ENCODE peak calls at places on chromosomes 2 and 18, in eight cellular contexts. W is NCI-H524; X is non-pigmented ciliary epithelial cell; F is NCI-H1417; T is spleen; J is activated naive CD4-positive, alpha-beta T cell; C is transverse colon; I is dorsolateral prefrontal cortex. A is an unnamed sample.

GRCh38 chr2:18345848-18346247 is 214.6 kb downstream of the RDH14 start:
- DNase-seq in I (no peak), T (no peak), C (no peak), J (no peak), X (no peak), F (no peak), W (peak), A (no peak)

GRCh38 chr2:85992611-85993010 is 103.8 kb upstream of the ST3GAL5 start:
- DNase-seq in W (no peak), X (no peak), C (no peak), T (peak), I (no peak), F (no peak), J (no peak), A (no peak)

GRCh38 chr2:134839649-134840048 is 1.2 kb downstream of the ACMSD start:
- DNase-seq in X (no peak), I (no peak), J (no peak), C (no peak), F (peak), T (no peak), W (no peak), A (peak)

GRCh38 chr18:35322486-35323258 is 21.5 kb downstream of the ZNF24 start:
- DNase-seq in I (no peak), J (no peak), T (no peak), W (no peak), C (no peak), F (no peak), X (no peak), A (no peak)

GRCh38 chr2:144659731-144660275 is 139.9 kb upstream of the ZEB2 start:
- DNase-seq in C (no peak), X (peak), W (no peak), T (no peak), J (no peak), I (no peak), F (no peak), A (no peak)

GRCh38 chr18:23196119-23197004 is 61.1 kb downstream of the CABLES1 start:
- DNase-seq in I (no peak), J (no peak), F (no peak), W (peak), C (no peak), X (no peak), T (no peak), A (no peak)

GRCh38 chr2:111708478-111708877 is 175.5 kb downstream of the ANAPC1 start:
- DNase-seq in I (no peak), J (no peak), X (no peak), W (no peak), F (no peak), T (no peak), C (no peak), A (no peak)

GRCh38 chr2:1605659-1606400 is 138.5 kb downstream of the PXDN start:
- DNase-seq in X (no peak), F (no peak), I (no peak), T (peak), W (no peak), J (no peak), C (no peak), A (no peak)

GRCh38 chr2:155494744-155495143 is 796.2 kb downstream of the KCNJ3 start:
- DNase-seq in I (no peak), J (no peak), X (no peak), F (no peak), W (no peak), C (no peak), T (no peak), A (no peak)

GRCh38 chr2:121999273-121999672 is 243.8 kb downstream of the TSN start:
- DNase-seq in F (peak), T (no peak), J (no peak), X (peak), I (no peak), C (peak), W (peak), A (peak)

GRCh38 chr2:56741601-56742102 is 557.9 kb downstream of the CCDC85A start:
- DNase-seq in W (no peak), T (no peak), X (peak), C (no peak), F (no peak), J (no peak), I (no peak), A (no peak)

GRCh38 chr2:78979380-78980238 is 45.9 kb upstream of the REG3G start:
- DNase-seq in T (no peak), X (no peak), C (peak), F (peak), I (peak), W (peak), J (no peak), A (no peak)

GRCh38 chr2:168757223-168757622 is 45.2 kb upstream of the NOSTRIN start:
- DNase-seq in C (no peak), F (no peak), J (no peak), T (no peak), I (no peak), X (no peak), W (no peak), A (no peak)

GRCh38 chr18:26052497-26052896 is 37.9 kb downstream of the SS18 start:
- DNase-seq in J (no peak), T (no peak), C (no peak), F (no peak), I (no peak), W (no peak), X (no peak), A (no peak)

GRCh38 chr2:9217838-9218770 is 11.5 kb downstream of the ASAP2 start:
- DNase-seq in I (no peak), W (no peak), T (no peak), F (no peak), C (no peak), J (no peak), X (no peak), A (no peak)

GRCh38 chr18:8946046-8946838 is 156.3 kb upstream of the NDUFV2 start:
- DNase-seq in X (peak), T (no peak), C (no peak), I (no peak), J (no peak), W (no peak), F (no peak), A (no peak)

GRCh38 chr2:212892193-212892592 is 259.2 kb downstream of the IKZF2 start:
- DNase-seq in X (no peak), J (no peak), I (no peak), C (no peak), T (no peak), F (no peak), W (peak), A (no peak)

GRCh38 chr2:205237524-205237923 is 444.8 kb upstream of the NRP2 start:
- DNase-seq in F (no peak), T (no peak), C (no peak), X (no peak), I (no peak), J (no peak), W (no peak), A (no peak)

GRCh38 chr2:230701308-230701707 is 11.3 kb upstream of the CAB39 start:
- DNase-seq in T (no peak), F (no peak), J (no peak), I (no peak), C (no peak), W (no peak), X (no peak), A (no peak)

GRCh38 chr2:204982303-204982702 is 437.0 kb downstream of the PARD3B start:
- DNase-seq in W (peak), J (no peak), C (no peak), X (no peak), T (no peak), F (no peak), I (no peak), A (no peak)

GRCh38 chr18:57141208-57142129 is 5.4 kb upstream of the BOD1L2 start:
- DNase-seq in X (no peak), C (peak), T (no peak), I (no peak), J (no peak), W (no peak), F (no peak), A (peak)

GRCh38 chr2:134325696-134326095 is 71.8 kb downstream of the MGAT5 start:
- DNase-seq in C (no peak), W (no peak), J (no peak), X (no peak), T (no peak), I (no peak), F (no peak), A (no peak)

GRCh38 chr18:61817086-61817485 is 75.7 kb downstream of the RNF152 start:
- DNase-seq in W (no peak), I (no peak), J (no peak), X (peak), F (no peak), C (no peak), T (no peak), A (no peak)

GRCh38 chr2:232854082-232854481 is 16.0 kb upstream of the SNORC start:
- DNase-seq in W (no peak), T (no peak), X (peak), F (no peak), I (no peak), J (no peak), C (peak), A (no peak)

GRCh38 chr2:27496357-27497287 is at the start of gene GCKR:
- DNase-seq in F (no peak), X (no peak), T (no peak), J (no peak), C (no peak), W (no peak), I (no peak), A (no peak)

GRCh38 chr2:147607379-147607778 is 237.4 kb upstream of the ACVR2A start:
- DNase-seq in T (no peak), W (no peak), F (peak), J (no peak), X (no peak), I (no peak), C (no peak), A (no peak)

GRCh38 chr2:145800201-145801091 is 1280.5 kb upstream of the ZEB2 start:
- DNase-seq in C (no peak), W (no peak), J (no peak), I (no peak), T (no peak), F (no peak), X (no peak), A (peak)

GRCh38 chr2:64720543-64721325 is 67.0 kb upstream of the SERTAD2 start:
- DNase-seq in X (no peak), W (no peak), T (no peak), C (no peak), F (no peak), I (no peak), J (no peak), A (no peak)

GRCh38 chr2:69298261-69298660 is 88.8 kb downstream of the GFPT1 start:
- DNase-seq in X (peak), T (no peak), W (no peak), F (no peak), I (no peak), C (no peak), J (no peak), A (no peak)

GRCh38 chr2:238945433-238946150 is 97.7 kb downstream of the TWIST2 start:
- DNase-seq in W (peak), I (peak), X (no peak), F (no peak), T (peak), J (no peak), C (peak), A (no peak)

GRCh38 chr18:62460851-62461300 is 61.9 kb upstream of the ZCCHC2 start:
- DNase-seq in X (no peak), W (no peak), I (no peak), J (no peak), T (no peak), C (no peak), F (peak), A (no peak)

GRCh38 chr2:189076572-189076971 is 102.4 kb downstream of the COL3A1 start:
- DNase-seq in W (no peak), C (peak), X (no peak), J (no peak), T (no peak), F (no peak), I (no peak), A (no peak)

GRCh38 chr2:218618102-218618860 is 10.6 kb downstream of the PLCD4 start:
- DNase-seq in C (no peak), F (no peak), J (no peak), I (no peak), X (no peak), W (peak), T (no peak), A (no peak)